ENCODE peak calls at places on chromosomes 13 and 19, in five cellular contexts. W is left ventricle myocardium inferior; O is cardiac fibroblast; G is CD4-positive, alpha-beta memory T cell; C is smooth muscle cell of the brain vasculature. A is an unnamed sample.

GRCh38 chr19:1394252-1395193 is 6.8 kb downstream of the GAMT start:
- DNase-seq in C (no peak), W (no peak), G (no peak), O (no peak), A (no peak)

GRCh38 chr13:44692173-44692713 is 116.1 kb upstream of the TSC22D1 start:
- DNase-seq in G (no peak), O (no peak), W (no peak), C (no peak), A (no peak)

GRCh38 chr19:55923556-55923955 is 8.6 kb downstream of the NLRP13 start:
- DNase-seq in G (no peak), W (no peak), O (no peak), C (no peak), A (no peak)

GRCh38 chr19:17865364-17866311 is 5.9 kb downstream of the RPL18A start:
- DNase-seq in C (no peak), W (no peak), G (no peak), O (peak), A (no peak)

GRCh38 chr19:6828698-6829633 is 56.5 kb downstream of the VAV1 start:
- DNase-seq in W (no peak), O (peak), C (no peak), G (no peak), A (no peak)

GRCh38 chr13:97339019-97339988 is 94.7 kb upstream of the RAP2A start:
- DNase-seq in W (peak), G (no peak), O (peak), C (no peak), A (no peak)

GRCh38 chr19:42250249-42250665 is 4.7 kb downstream of the ERF start:
- DNase-seq in O (no peak), W (no peak), G (no peak), C (no peak), A (no peak)

GRCh38 chr19:8515317-8515716 is 1.4 kb upstream of the ZNF414 start:
- DNase-seq in W (no peak), G (peak), C (no peak), O (no peak), A (no peak)

GRCh38 chr19:6772028-6772865 is at the start of gene VAV1:
- DNase-seq in W (peak), O (no peak), C (no peak), G (peak), A (peak)

A was measured in naive B cell.